ENCODE peak calls at places on chromosomes 6 and 20, in four cellular contexts. O is CD8-positive, alpha-beta memory T cell; L is SJCRH30; H is K562. K is an unnamed sample. For H3K27me3, the result is how much of the 10 kb centered on the place peaks cover.

GRCh38 chr6:151284431-151285060 is 44.8 kb downstream of the AKAP12 start:
- DNase-seq in O (no peak), L (no peak), H (no peak), K (peak)

GRCh38 chr6:104940238-104940880 is 16.5 kb upstream of the LIN28B start:
- DNase-seq in O (no peak), L (no peak), H (no peak), K (no peak)

GRCh38 chr6:130674604-130675003 is 152.6 kb upstream of the SMLR1 start:
- DNase-seq in O (no peak), L (no peak), H (no peak), K (no peak)

GRCh38 chr6:129104131-129104530 is 221.2 kb downstream of the LAMA2 start:
- DNase-seq in O (no peak), L (peak), H (no peak), K (no peak)

GRCh38 chr6:27161115-27161514 is 86.4 kb upstream of the PRSS16 start:
- DNase-seq in O (no peak), L (no peak), H (no peak), K (no peak)

GRCh38 chr6:67986694-67987232 is 648.3 kb upstream of the ADGRB3 start:
- DNase-seq in O (no peak), L (no peak), H (no peak), K (no peak)

GRCh38 chr6:170097505-170098427 is 193.1 kb downstream of the DLL1 start:
- DNase-seq in O (no peak), L (no peak), H (no peak), K (no peak)

GRCh38 chr6:170031096-170031471 is 259.8 kb downstream of the DLL1 start:
- DNase-seq in O (no peak), L (no peak), H (no peak), K (no peak)

GRCh38 chr6:88662163-88662580 is 301.2 kb downstream of the RNGTT start:
- DNase-seq in O (no peak), L (no peak), H (no peak), K (no peak)

GRCh38 chr20:5354871-5355270 is 38.1 kb upstream of the PROKR2 start:
- DNase-seq in O (no peak), L (no peak), H (no peak), K (no peak)

GRCh38 chr20:46594725-46595124 is 44.3 kb upstream of the OCSTAMP start:
- DNase-seq in O (no peak), L (no peak), H (no peak), K (no peak)
- H3K27me3 ChIP-seq in O (under half), L (under half), H (under half), K (under half)

DNA sequence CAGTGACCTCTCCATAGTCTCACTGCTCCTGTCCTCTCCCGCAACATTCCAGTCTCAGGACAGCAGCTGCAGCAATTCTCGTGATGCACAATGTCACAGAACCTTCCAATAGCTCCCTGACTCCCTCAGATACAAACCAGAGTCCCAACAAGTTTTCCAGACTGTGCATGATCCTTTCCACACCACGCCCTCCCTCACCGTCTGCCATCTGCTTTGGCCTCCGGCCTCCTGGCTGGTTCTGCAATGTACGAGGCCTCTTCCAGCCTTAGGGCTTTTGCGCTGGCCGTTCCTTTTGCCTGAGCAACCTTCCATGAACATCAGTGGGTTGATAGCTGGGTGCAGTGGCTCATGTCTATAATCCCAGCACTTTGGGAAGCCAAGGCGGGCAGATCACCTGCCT is 9.6 kb downstream of the FNDC1 start:
- DNase-seq in O (no peak), L (no peak), H (no peak), K (no peak)
- H3K27me3 ChIP-seq in O (under half), L (under half), H (under half), K (under half)

GRCh38 chr20:63241272-63241671 is 5.6 kb downstream of the BIRC7 start:
- DNase-seq in O (no peak), L (no peak), H (no peak), K (no peak)

GRCh38 chr20:63243604-63244247 is 8.0 kb downstream of the BIRC7 start:
- DNase-seq in O (no peak), L (peak), H (no peak), K (no peak)

GRCh38 chr20:63244468-63244867 is 8.8 kb downstream of the BIRC7 start:
- DNase-seq in O (no peak), L (no peak), H (no peak), K (no peak)

GRCh38 chr20:63240004-63240403 is 4.3 kb downstream of the BIRC7 start:
- DNase-seq in O (no peak), L (no peak), H (no peak), K (no peak)

GRCh38 chr20:63242736-63243135 is 7.0 kb downstream of the BIRC7 start:
- DNase-seq in O (no peak), L (no peak), H (no peak), K (no peak)
- H3K27me3 ChIP-seq in O (under half), L (under half), H (half or more), K (under half)

DNA sequence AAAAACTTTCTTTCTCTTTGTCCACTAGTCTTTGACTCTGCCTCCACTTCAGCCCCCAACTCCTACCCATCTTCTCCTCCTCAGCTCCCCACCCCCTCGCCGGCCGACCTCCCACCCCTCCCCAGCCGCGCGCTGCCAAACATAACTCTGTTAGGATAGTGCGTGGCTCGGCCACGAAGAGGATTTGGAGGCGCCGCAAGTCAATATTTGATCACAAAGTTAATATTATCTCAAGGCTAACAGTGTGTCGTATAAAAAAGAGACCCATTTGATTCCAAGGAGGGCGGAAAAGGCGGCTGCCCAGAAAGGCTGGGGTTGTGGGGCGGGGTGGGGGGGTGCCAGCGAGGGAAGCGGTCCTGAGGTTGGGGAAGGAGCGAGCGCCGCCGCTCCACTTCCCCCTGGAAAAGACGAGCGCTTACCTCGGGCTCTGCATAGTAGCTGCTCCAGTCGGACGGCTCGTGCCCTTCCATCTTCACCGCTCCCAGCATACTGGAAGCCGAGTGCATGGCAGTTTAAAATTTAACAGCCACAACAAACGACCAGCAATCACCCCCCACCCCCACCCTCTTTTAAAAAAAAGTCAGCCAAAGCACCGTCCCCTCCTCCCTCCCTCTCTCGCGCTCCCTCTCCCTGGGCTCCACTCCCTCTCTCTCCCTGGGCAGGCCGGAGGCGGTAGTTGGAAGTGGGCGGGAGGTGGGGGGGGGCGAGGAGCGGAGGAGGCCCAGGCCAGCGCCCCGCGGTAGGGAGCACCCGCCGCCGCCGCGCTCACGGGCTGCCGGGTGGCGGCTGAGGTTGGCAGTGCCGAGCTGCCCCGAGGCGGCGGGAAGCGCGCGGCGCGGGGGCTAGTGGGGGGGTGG is at the start of gene FOXA2:
- DNase-seq in O (no peak), L (peak), H (peak), K (no peak)
- H3K27me3 ChIP-seq in O (under half), L (under half), H (under half), K (under half)

GRCh38 chr6:98847392-98847766 is 13.0 kb downstream of the POU3F2 start:
- DNase-seq in O (no peak), L (no peak), H (no peak), K (no peak)

GRCh38 chr6:98846021-98846380 is 11.6 kb downstream of the POU3F2 start:
- DNase-seq in O (no peak), L (no peak), H (no peak), K (no peak)

GRCh38 chr6:98847767-98848538 is 13.6 kb downstream of the POU3F2 start:
- DNase-seq in O (no peak), L (no peak), H (no peak), K (no peak)

GRCh38 chr6:98845201-98846020 is 11.0 kb downstream of the POU3F2 start:
- DNase-seq in O (peak), L (peak), H (peak), K (peak)

GRCh38 chr6:98848539-98849210 is 14.3 kb downstream of the POU3F2 start:
- DNase-seq in O (no peak), L (no peak), H (no peak), K (no peak)
- H3K27me3 ChIP-seq in O (half or more), L (under half), H (under half), K (half or more)

GRCh38 chr20:49482173-49482572 is 295 bp downstream of the KCNB1 start:
- DNase-seq in O (no peak), L (no peak), H (no peak), K (no peak)

GRCh38 chr20:49480236-49480635 is 2.2 kb downstream of the KCNB1 start:
- DNase-seq in O (no peak), L (no peak), H (no peak), K (no peak)

GRCh38 chr20:49482621-49483017 is at the start of gene KCNB1:
- DNase-seq in O (peak), L (peak), H (peak), K (peak)

GRCh38 chr20:49479785-49480184 is 2.7 kb downstream of the KCNB1 start:
- DNase-seq in O (no peak), L (no peak), H (no peak), K (no peak)

GRCh38 chr20:49481116-49481515 is 1.4 kb downstream of the KCNB1 start:
- DNase-seq in O (no peak), L (no peak), H (no peak), K (no peak)
- H3K27me3 ChIP-seq in O (under half), L (under half), H (under half), K (under half)

GRCh38 chr20:19769516-19769915 is 11.5 kb downstream of the RIN2 start:
- DNase-seq in O (no peak), L (no peak), H (no peak), K (no peak)
- H3K27me3 ChIP-seq in O (under half), L (under half), H (under half), K (under half)

DNA sequence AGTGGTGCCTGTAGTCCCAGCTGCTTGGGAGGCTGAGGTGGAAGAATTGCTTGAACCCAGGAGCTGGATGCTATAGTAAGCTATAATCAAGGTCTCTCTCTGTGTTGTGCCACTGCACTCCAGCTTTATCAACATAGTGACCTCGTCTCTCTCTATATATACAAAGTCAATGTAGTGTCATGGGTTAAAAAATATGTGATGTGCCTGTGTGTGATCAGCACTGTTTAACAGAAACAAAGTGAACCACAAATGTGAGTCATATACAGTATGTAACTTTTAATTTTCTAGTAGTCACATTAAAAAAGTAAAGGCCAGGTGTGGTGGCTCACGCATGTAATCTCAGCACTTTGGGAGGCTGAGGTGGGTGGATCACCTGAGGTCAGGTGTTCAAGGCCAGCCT is 85.3 kb upstream of the RNF24 start:
- DNase-seq in O (no peak), L (no peak), H (no peak), K (no peak)
- H3K27me3 ChIP-seq in O (under half), L (under half), H (under half), K (under half)

GRCh38 chr6:44411141-44411540 is 23.6 kb downstream of the CDC5L start:
- DNase-seq in O (no peak), L (no peak), H (no peak), K (no peak)
- H3K27me3 ChIP-seq in O (under half), L (under half), H (under half), K (under half)